ENCODE peak calls at places on chromosome 11, in eight cellular contexts. I is heart left ventricle, C is tibial artery, N is GM23338, X is breast epithelium, V is tibial nerve, D is spleen, J is H9. O is an unnamed sample. For H3K4me1, the result is how much of the 10 kb centered on the place peaks cover.

GRCh38 chr11:28536504-28537267 is 428.5 kb downstream of the METTL15 start:
- DNase-seq in I (no peak), C (no peak), N (no peak), X (no peak), V (no peak), D (no peak), J (no peak), O (no peak)

GRCh38 chr11:134702827-134703226 is 290.8 kb upstream of the B3GAT1 start:
- DNase-seq in I (no peak), C (no peak), N (no peak), X (no peak), V (no peak), D (peak), J (no peak), O (no peak)

GRCh38 chr11:34473603-34474169 is 35.0 kb downstream of the CAT start:
- DNase-seq in I (no peak), C (no peak), N (no peak), X (no peak), V (no peak), D (no peak), J (no peak), O (no peak)

GRCh38 chr11:28346209-28346608 is 238.0 kb downstream of the METTL15 start:
- DNase-seq in I (no peak), C (no peak), N (no peak), X (no peak), V (no peak), D (no peak), J (no peak), O (no peak)

GRCh38 chr11:103546236-103546635 is 437.0 kb downstream of the DYNC2H1 start:
- DNase-seq in I (no peak), C (no peak), N (no peak), X (no peak), V (no peak), D (no peak), J (no peak), O (no peak)

GRCh38 chr11:112334381-112334780 is 73.7 kb upstream of the PLET1 start:
- DNase-seq in I (no peak), C (no peak), N (no peak), X (no peak), V (no peak), D (no peak), J (no peak), O (no peak)

GRCh38 chr11:36077886-36078685 is 134.2 kb downstream of the LDLRAD3 start:
- DNase-seq in I (no peak), C (no peak), N (no peak), X (no peak), V (no peak), D (no peak), J (no peak), O (no peak)

GRCh38 chr11:68905421-68906360 is 2.0 kb downstream of the IGHMBP2 start:
- DNase-seq in I (no peak), C (no peak), N (peak), X (no peak), V (no peak), D (no peak), J (no peak), O (no peak)

DNA sequence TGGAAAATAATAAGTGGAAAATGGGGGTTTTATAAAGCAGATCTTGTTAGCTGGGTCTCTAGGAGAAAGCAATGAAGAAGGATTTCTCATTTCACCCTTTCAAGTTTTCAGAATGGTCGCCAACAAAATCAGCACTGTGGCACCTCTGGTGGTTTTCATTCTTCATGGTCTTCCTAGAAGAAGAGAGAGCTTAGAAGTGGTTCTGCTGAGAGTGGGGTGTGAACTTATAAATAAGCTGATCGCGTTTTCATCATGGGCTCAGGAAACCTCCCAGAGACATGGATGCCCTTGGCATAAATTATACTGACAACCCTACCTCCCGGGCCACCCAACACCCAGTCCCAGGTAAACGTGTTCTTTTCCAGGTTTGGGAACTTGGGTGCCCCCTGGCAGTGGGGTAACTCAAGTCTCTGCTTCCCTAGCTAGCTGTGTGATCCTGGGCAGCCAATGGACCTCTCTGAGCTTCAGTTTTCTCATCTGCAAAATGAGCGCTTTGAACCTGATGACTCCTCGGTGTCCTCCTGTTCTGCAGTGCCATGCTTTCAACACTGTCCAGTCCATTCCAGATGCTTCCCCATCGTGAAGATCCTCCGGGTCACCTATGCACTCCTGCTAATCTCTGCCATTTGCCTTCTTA is 72.6 kb upstream of the GRAMD1B start:
- DNase-seq in I (no peak), C (no peak), N (peak), X (no peak), V (no peak), D (no peak), J (no peak), O (no peak)
- TF ChIP-seq CTCF in I (no peak), C (no peak), N (peak), X (no peak), V (no peak), D (no peak), J (no peak), O (no peak)

DNA sequence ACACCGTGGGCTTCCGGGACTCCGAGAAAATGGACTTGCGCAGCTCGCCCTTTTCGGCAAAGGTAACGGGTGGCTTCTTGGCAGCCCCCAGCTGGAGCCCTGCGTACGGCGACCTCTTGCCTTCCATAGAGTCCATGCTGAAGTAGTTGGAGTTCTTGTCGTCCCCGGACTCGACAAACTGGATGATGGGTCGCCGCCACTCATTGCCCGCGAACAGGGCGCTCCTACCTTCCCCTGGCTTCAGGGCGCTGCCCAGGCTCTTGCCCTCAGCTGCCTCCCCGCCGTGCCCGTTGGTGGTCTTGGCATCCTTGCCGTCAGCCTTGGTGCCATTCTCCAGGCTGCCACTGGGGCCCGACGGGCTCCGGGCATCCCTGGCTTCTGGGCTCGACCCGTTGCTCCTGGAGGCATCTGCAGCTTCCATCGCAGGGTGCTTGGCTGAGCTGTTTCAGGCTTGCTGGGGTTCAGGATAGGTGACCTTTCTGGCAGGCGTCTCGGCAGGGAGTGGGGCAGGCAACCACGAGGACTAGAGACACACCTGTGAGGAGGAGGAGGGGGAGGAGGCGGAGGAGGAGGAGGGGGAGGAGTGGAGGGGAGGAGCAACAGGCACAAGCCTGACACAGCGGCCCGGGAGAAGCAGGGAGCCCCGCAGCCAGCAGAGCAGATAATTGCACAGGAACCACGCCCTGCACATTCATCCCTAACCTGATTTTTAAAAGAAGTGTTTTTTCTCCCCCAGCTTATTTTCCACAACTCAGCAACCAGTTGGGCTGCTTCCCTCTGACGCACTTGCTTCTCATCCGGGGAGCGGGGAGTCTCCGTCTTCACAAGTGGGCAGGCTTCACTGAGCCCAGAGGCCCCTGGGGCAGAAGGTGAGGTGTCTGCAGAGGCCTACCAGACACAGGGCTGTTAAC is at the start of gene TRIM29:
- DNase-seq in I (peak), C (peak), N (no peak), X (peak), V (peak), D (peak), J (peak), O (no peak)
- H3K4me1 ChIP-seq in I (under half), C (under half), N (under half), X (under half), V (under half), D (under half), J (under half), O (under half)

GRCh38 chr11:65700377-65700776 is 11.7 kb upstream of the KAT5 start:
- DNase-seq in I (no peak), C (peak), N (no peak), X (no peak), V (no peak), D (no peak), J (no peak), O (no peak)
- TF ChIP-seq CTCF in I (no peak), C (no peak), N (no peak), X (no peak), V (no peak), D (no peak), J (no peak), O (no peak)

GRCh38 chr11:128455766-128456165 is 131.6 kb downstream of the ETS1 start:
- DNase-seq in I (no peak), C (no peak), N (no peak), X (no peak), V (no peak), D (no peak), J (no peak), O (peak)
- H3K4me1 ChIP-seq in I (under half), C (under half), N (under half), X (under half), V (under half), D (under half), J (under half), O (under half)

GRCh38 chr11:19076744-19077589 is 16.4 kb upstream of the MRGPRX2 start:
- DNase-seq in I (peak), C (no peak), N (peak), X (no peak), V (peak), D (peak), J (peak), O (peak)

GRCh38 chr11:19077965-19078364 is 17.4 kb upstream of the MRGPRX2 start:
- DNase-seq in I (no peak), C (no peak), N (no peak), X (no peak), V (no peak), D (no peak), J (no peak), O (no peak)

GRCh38 chr11:19083166-19083565 is 22.6 kb upstream of the MRGPRX2 start:
- DNase-seq in I (no peak), C (no peak), N (no peak), X (no peak), V (no peak), D (no peak), J (no peak), O (no peak)

GRCh38 chr11:19080579-19080993 is 20.1 kb upstream of the MRGPRX2 start:
- DNase-seq in I (no peak), C (no peak), N (no peak), X (peak), V (no peak), D (no peak), J (no peak), O (peak)

DNA sequence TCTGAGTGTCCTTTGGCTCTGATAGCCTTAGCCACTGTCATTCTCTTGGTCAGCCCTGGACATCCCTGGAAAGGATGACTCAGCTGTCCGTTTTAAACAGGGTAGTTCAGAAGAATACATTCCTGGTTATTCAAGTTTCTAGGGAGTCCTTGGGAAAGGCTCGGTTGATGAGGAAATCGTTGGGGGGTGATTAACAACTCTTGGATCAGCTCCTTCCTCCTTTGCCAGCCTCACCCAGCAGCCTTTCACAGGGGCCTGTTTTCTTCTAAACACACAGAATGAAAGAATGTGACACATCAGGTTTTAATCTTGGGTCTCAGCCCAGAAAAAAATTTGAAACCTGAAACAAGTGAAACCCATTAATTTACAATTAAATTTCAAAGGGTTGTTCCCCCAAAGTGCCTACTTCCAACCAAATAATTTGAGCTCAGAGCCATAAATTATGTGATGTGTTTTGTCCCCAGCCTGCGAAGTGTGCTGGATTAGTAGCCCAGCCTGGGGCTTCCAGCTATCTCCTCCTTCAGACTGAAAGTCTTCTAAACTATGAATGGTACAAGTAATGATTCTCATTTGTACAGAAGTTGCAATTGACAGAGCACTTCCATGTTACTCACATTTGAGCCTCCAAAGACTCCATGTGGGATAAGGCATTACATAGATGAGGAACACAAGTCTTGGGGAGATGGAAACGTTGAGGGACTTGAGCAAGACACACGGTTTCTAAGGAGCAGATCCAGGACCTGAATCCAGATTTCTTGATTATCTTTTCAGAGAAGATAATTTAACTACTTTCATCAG is 19.3 kb upstream of the MRGPRX2 start:
- DNase-seq in I (no peak), C (no peak), N (no peak), X (peak), V (no peak), D (no peak), J (no peak), O (peak)
- TF ChIP-seq CTCF in I (no peak), C (no peak), N (no peak), X (no peak), V (no peak), D (no peak), J (no peak), O (no peak)

GRCh38 chr11:15280393-15280792 is 165.7 kb downstream of the INSC start:
- DNase-seq in I (no peak), C (no peak), N (no peak), X (no peak), V (no peak), D (no peak), J (no peak), O (no peak)

GRCh38 chr11:15278129-15278528 is 163.4 kb downstream of the INSC start:
- DNase-seq in I (no peak), C (no peak), N (no peak), X (no peak), V (no peak), D (no peak), J (no peak), O (no peak)

GRCh38 chr11:15275141-15275540 is 160.4 kb downstream of the INSC start:
- DNase-seq in I (no peak), C (no peak), N (no peak), X (no peak), V (no peak), D (no peak), J (no peak), O (no peak)

GRCh38 chr11:15276616-15277015 is 161.9 kb downstream of the INSC start:
- DNase-seq in I (no peak), C (no peak), N (peak), X (no peak), V (no peak), D (no peak), J (no peak), O (no peak)
- H3K4me1 ChIP-seq in I (under half), C (under half), N (under half), X (under half), V (under half), D (under half), J (under half), O (under half)

DNA sequence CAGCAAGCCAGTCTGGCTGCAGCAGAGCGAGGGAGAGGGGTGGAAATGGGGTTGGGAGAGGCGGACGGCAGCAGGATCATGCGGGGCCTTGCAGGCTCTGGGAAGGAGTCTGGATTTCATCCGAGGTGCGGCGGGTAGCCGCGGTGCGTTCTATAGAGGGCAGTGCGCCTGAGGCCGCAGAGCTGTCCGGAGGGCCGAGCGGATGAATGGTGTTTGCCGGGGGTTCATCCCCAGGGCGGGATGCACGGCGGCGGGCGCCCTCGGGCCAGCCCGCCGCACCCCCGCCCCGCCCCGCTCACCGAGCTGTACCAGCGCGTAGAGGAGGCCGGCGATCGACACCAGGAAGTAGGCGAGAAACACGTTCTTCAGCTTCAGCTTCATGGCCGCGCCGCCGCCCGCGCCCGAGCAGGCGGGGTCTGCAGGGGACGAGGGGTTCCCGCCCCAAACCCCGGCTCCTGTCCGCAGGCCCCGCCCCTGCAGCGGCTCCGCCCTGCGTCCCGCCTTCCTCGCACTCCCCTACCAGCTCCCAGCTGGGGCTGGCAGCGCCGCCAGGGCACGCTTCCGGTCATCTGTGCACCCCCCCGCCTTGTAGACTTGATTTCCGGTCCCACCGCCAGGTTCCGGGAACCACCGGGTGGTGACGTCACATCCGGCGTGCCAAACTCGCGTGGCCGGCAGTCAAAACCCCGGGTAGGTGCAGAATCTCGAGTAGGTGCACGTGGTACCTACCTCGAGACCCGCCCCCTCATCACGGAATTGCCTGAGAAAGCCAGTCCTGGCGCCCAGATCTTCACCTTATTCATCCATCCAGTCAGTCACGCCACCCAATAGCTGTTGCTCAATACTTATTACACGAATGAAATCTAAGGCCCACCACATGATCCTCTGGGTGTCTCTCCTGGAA is at the start of gene B3GAT3:
- DNase-seq in I (peak), C (peak), N (peak), X (peak), V (peak), D (peak), J (peak), O (peak)
- TF ChIP-seq CTCF in I (no peak), C (peak), N (peak), X (peak), V (peak), D (peak), J (no peak), O (peak)

DNA sequence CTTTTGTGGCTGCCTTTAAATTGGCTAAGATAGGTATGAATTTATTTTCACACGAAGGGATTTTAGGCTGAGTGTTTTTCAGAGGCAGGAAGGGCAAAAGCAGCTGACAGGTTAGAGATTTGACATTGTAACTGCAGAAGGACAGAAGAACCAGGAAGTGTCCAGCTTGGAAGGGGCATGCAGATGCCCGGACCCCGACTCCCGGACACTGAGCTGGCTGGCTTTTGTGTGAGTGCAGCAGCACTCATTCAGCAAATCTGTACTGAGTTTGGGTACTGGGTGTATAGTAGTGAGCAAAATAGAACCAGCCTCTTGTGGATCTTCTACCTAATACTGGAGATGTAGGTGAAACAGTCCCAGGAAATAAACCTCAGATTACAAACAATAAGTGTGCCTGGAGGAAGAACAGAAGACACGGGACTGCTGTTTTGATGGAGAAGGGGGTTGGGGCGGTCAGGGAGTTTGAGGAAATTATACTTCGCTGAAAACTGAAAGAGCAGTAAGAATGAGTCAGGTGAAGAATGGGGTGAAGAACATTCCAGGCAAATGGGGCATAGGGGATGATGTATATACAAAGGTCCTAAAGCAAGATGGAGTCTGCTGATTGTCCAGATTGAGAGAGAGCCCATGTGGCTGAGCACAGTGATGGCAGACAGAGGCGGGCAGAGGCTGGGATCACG is 64.6 kb downstream of the PPFIBP2 start:
- DNase-seq in I (no peak), C (no peak), N (no peak), X (no peak), V (no peak), D (no peak), J (no peak), O (no peak)
- H3K4me1 ChIP-seq in I (under half), C (half or more), N (half or more), X (under half), V (half or more), D (half or more), J (under half), O (under half)

GRCh38 chr11:133331031-133331430 is 201.3 kb downstream of the OPCML start:
- DNase-seq in I (no peak), C (no peak), N (no peak), X (no peak), V (no peak), D (no peak), J (no peak), O (no peak)
- TF ChIP-seq CTCF in I (no peak), C (no peak), N (no peak), X (no peak), V (no peak), D (no peak), J (no peak), O (no peak)

DNA sequence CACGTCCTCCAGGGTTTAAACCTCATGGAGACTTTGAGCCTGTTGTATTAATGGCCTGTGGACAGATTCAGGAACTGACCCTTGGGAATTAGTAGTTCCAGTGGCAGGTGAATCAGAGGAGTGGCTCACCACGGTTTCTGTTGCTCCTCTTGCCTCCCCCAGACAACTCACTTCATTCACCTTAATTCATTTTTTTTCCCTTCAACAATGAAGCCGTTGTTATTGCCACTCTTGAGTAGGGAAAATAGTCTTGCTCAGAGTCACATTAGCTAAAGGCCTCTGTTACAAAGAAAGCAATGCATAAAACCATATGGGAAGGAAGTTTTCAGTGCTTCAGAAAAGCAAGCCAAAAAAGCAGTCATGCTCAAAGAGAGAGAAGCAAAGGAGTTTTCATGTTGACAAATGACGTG is 22.6 kb downstream of the AMOTL1 start:
- DNase-seq in I (no peak), C (no peak), N (no peak), X (no peak), V (no peak), D (no peak), J (no peak), O (no peak)
- H3K4me1 ChIP-seq in I (half or more), C (half or more), N (under half), X (under half), V (under half), D (under half), J (under half), O (half or more)

O was measured in body of pancreas.